ENCODE peak calls at places on chromosomes 2 and 18, in seven cellular contexts. One of them, this sample, is unnamed.

GRCh38 chr2:218291318-218291933 is 877 bp downstream of the TMBIM1 start:
- DNase-seq in prostate gland: no peak
- DNase-seq in GM23338: no peak
- DNase-seq in upper lobe of left lung: peak; percentile 67
- DNase-seq in transverse colon: no peak
- DNase-seq in spleen: peak; percentile 81
- DNase-seq in HCT116: no peak
- DNase-seq in this sample: no peak

GRCh38 chr2:205680067-205680466 is 2.2 kb upstream of the NRP2 start:
- DNase-seq in transverse colon: peak; percentile 53
- DNase-seq in upper lobe of left lung: peak; percentile 67
- DNase-seq in GM23338: peak; percentile 99
- DNase-seq in HCT116: peak; percentile 89
- DNase-seq in prostate gland: no peak
- DNase-seq in spleen: no peak
- DNase-seq in this sample: no peak

GRCh38 chr2:222915092-222915957 is 54.5 kb downstream of the ACSL3 start:
- DNase-seq in prostate gland: no peak
- DNase-seq in HCT116: peak; percentile 4
- DNase-seq in upper lobe of left lung: no peak
- DNase-seq in GM23338: no peak
- DNase-seq in spleen: no peak
- DNase-seq in transverse colon: no peak
- DNase-seq in this sample: no peak

GRCh38 chr2:207256476-207257207 is 90.9 kb upstream of the KLF7 start:
- DNase-seq in transverse colon: no peak
- DNase-seq in prostate gland: no peak
- DNase-seq in HCT116: no peak
- DNase-seq in GM23338: no peak
- DNase-seq in upper lobe of left lung: no peak
- DNase-seq in spleen: no peak
- DNase-seq in this sample: no peak

GRCh38 chr2:71348302-71348701 is 16.7 kb downstream of the ZNF638 start:
- DNase-seq in spleen: no peak
- DNase-seq in upper lobe of left lung: no peak
- DNase-seq in transverse colon: no peak
- DNase-seq in GM23338: peak; percentile 32
- DNase-seq in HCT116: no peak
- DNase-seq in prostate gland: no peak
- DNase-seq in this sample: no peak

GRCh38 chr2:121429119-121429903 is 101.4 kb upstream of the RNU4ATAC start:
- DNase-seq in upper lobe of left lung: no peak
- DNase-seq in transverse colon: no peak
- DNase-seq in GM23338: no peak
- DNase-seq in prostate gland: no peak
- DNase-seq in HCT116: no peak
- DNase-seq in spleen: no peak
- DNase-seq in this sample: no peak

GRCh38 chr2:220504890-220505564 is 877.6 kb downstream of the SLC4A3 start:
- DNase-seq in spleen: no peak
- DNase-seq in prostate gland: no peak
- DNase-seq in GM23338: peak; percentile 48
- DNase-seq in transverse colon: no peak
- DNase-seq in HCT116: no peak
- DNase-seq in upper lobe of left lung: no peak
- DNase-seq in this sample: no peak

GRCh38 chr2:9474361-9475117 is at the start of gene IAH1:
- DNase-seq in GM23338: peak; percentile 54
- DNase-seq in prostate gland: peak; percentile 39
- DNase-seq in upper lobe of left lung: peak; percentile 69
- DNase-seq in spleen: peak; percentile 93
- DNase-seq in HCT116: no peak
- DNase-seq in transverse colon: peak; percentile 71
- DNase-seq in this sample: peak; percentile 31

GRCh38 chr2:172578860-172579512 is 23.1 kb downstream of the PDK1 start:
- DNase-seq in prostate gland: no peak
- DNase-seq in transverse colon: no peak
- DNase-seq in spleen: no peak
- DNase-seq in upper lobe of left lung: no peak
- DNase-seq in GM23338: no peak
- DNase-seq in HCT116: no peak
- DNase-seq in this sample: no peak

GRCh38 chr18:21112543-21113105 is 1.0 kb upstream of the ROCK1 start:
- DNase-seq in GM23338: no peak
- DNase-seq in transverse colon: no peak
- DNase-seq in prostate gland: no peak
- DNase-seq in HCT116: no peak
- DNase-seq in upper lobe of left lung: no peak
- DNase-seq in spleen: no peak
- DNase-seq in this sample: no peak

GRCh38 chr2:239597216-239597615 is 196.4 kb upstream of the HDAC4 start:
- DNase-seq in prostate gland: no peak
- DNase-seq in spleen: peak; percentile 59
- DNase-seq in HCT116: no peak
- DNase-seq in upper lobe of left lung: peak; percentile 8
- DNase-seq in transverse colon: no peak
- DNase-seq in GM23338: no peak
- DNase-seq in this sample: no peak

GRCh38 chr2:185337033-185337432 is 401.6 kb upstream of the FSIP2 start:
- DNase-seq in prostate gland: no peak
- DNase-seq in GM23338: peak; percentile 49
- DNase-seq in spleen: no peak
- DNase-seq in upper lobe of left lung: no peak
- DNase-seq in HCT116: no peak
- DNase-seq in transverse colon: no peak
- DNase-seq in this sample: no peak

GRCh38 chr18:28771849-28772248 is 594.9 kb upstream of the CDH2 start:
- DNase-seq in HCT116: no peak
- DNase-seq in prostate gland: no peak
- DNase-seq in upper lobe of left lung: no peak
- DNase-seq in GM23338: no peak
- DNase-seq in spleen: no peak
- DNase-seq in transverse colon: no peak
- DNase-seq in this sample: no peak

GRCh38 chr2:159409116-159409800 is 122.8 kb upstream of the WDSUB1 start:
- DNase-seq in transverse colon: no peak
- DNase-seq in GM23338: no peak
- DNase-seq in upper lobe of left lung: no peak
- DNase-seq in spleen: no peak
- DNase-seq in prostate gland: no peak
- DNase-seq in HCT116: no peak
- DNase-seq in this sample: no peak

GRCh38 chr18:22703883-22704626 is 229.1 kb upstream of the RBBP8 start:
- DNase-seq in prostate gland: no peak
- DNase-seq in HCT116: peak; percentile 52
- DNase-seq in upper lobe of left lung: no peak
- DNase-seq in transverse colon: no peak
- DNase-seq in spleen: no peak
- DNase-seq in GM23338: peak; percentile 74
- DNase-seq in this sample: no peak

GRCh38 chr2:112946086-112946485 is 31.7 kb upstream of the IL36G start:
- DNase-seq in transverse colon: no peak
- DNase-seq in prostate gland: no peak
- DNase-seq in upper lobe of left lung: no peak
- DNase-seq in HCT116: no peak
- DNase-seq in spleen: no peak
- DNase-seq in GM23338: no peak
- DNase-seq in this sample: no peak

GRCh38 chr18:57737661-57738060 is 65.5 kb downstream of the ATP8B1 start:
- DNase-seq in upper lobe of left lung: peak; percentile 89
- DNase-seq in HCT116: no peak
- DNase-seq in prostate gland: peak; percentile 57
- DNase-seq in transverse colon: peak; percentile 48
- DNase-seq in spleen: no peak
- DNase-seq in GM23338: no peak
- DNase-seq in this sample: peak; percentile 78

GRCh38 chr2:122031544-122032263 is 276.3 kb downstream of the TSN start:
- DNase-seq in GM23338: no peak
- DNase-seq in upper lobe of left lung: no peak
- DNase-seq in HCT116: no peak
- DNase-seq in prostate gland: no peak
- DNase-seq in spleen: no peak
- DNase-seq in transverse colon: no peak
- DNase-seq in this sample: no peak

GRCh38 chr2:30628341-30628740 is 178.9 kb downstream of the CAPN13 start:
- DNase-seq in HCT116: no peak
- DNase-seq in spleen: no peak
- DNase-seq in transverse colon: no peak
- DNase-seq in prostate gland: no peak
- DNase-seq in upper lobe of left lung: no peak
- DNase-seq in GM23338: no peak
- DNase-seq in this sample: no peak

GRCh38 chr2:29393676-29394075 is 278.5 kb downstream of the CLIP4 start:
- DNase-seq in GM23338: no peak
- DNase-seq in HCT116: no peak
- DNase-seq in prostate gland: no peak
- DNase-seq in transverse colon: no peak
- DNase-seq in upper lobe of left lung: no peak
- DNase-seq in spleen: no peak
- DNase-seq in this sample: no peak

GRCh38 chr2:43312751-43313641 is 86.6 kb upstream of the ZFP36L2 start:
- DNase-seq in spleen: no peak
- DNase-seq in transverse colon: no peak
- DNase-seq in HCT116: no peak
- DNase-seq in GM23338: peak; percentile 15
- DNase-seq in prostate gland: peak; percentile 45
- DNase-seq in upper lobe of left lung: no peak
- DNase-seq in this sample: no peak

GRCh38 chr2:133605031-133605773 is 36.9 kb upstream of the NCKAP5 start:
- DNase-seq in GM23338: no peak
- DNase-seq in transverse colon: no peak
- DNase-seq in upper lobe of left lung: no peak
- DNase-seq in prostate gland: no peak
- DNase-seq in HCT116: no peak
- DNase-seq in spleen: no peak
- DNase-seq in this sample: no peak

GRCh38 chr2:217979151-217979811 is 23.5 kb downstream of the TNS1 start:
- DNase-seq in spleen: peak; percentile 63
- DNase-seq in HCT116: no peak
- DNase-seq in prostate gland: no peak
- DNase-seq in upper lobe of left lung: no peak
- DNase-seq in GM23338: peak; percentile 67
- DNase-seq in transverse colon: no peak
- DNase-seq in this sample: no peak

GRCh38 chr2:205245652-205246051 is 436.6 kb upstream of the NRP2 start:
- DNase-seq in GM23338: no peak
- DNase-seq in upper lobe of left lung: no peak
- DNase-seq in spleen: no peak
- DNase-seq in transverse colon: no peak
- DNase-seq in prostate gland: no peak
- DNase-seq in HCT116: no peak
- DNase-seq in this sample: no peak

GRCh38 chr2:15941483-15941853 is 1.1 kb downstream of the MYCN start:
- DNase-seq in spleen: no peak
- DNase-seq in HCT116: no peak
- DNase-seq in GM23338: peak; percentile 88
- DNase-seq in prostate gland: no peak
- DNase-seq in upper lobe of left lung: peak; percentile 6
- DNase-seq in transverse colon: no peak
- DNase-seq in this sample: no peak

GRCh38 chr2:46275995-46276394 is 21.2 kb upstream of the EPAS1 start:
- DNase-seq in upper lobe of left lung: peak; percentile 81
- DNase-seq in spleen: peak; percentile 89
- DNase-seq in GM23338: peak; percentile 74
- DNase-seq in transverse colon: peak; percentile 31
- DNase-seq in prostate gland: no peak
- DNase-seq in HCT116: no peak
- DNase-seq in this sample: no peak

GRCh38 chr2:158725496-158725895 is 69.6 kb upstream of the DAPL1 start:
- DNase-seq in HCT116: no peak
- DNase-seq in upper lobe of left lung: no peak
- DNase-seq in spleen: no peak
- DNase-seq in prostate gland: no peak
- DNase-seq in GM23338: peak; percentile 15
- DNase-seq in transverse colon: no peak
- DNase-seq in this sample: no peak

DNA sequence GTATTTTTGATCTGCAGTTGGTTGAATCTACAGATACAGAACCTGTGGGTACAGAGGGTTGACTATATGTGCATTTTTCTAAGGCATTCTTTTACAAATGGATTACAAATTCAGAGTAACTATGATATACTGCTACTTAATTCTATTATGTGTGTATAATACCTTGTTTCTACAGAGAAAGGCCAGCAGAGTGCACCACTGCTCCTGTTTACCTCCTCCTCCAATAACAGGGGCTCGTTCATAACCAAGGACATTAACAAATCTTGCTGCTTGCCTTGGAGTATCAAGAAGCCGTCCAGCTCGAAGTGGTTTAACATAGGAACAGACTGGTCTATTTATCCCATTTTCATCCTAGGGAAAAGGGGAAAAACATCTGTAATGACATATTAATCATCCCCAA is 16.4 kb downstream of the CEP76 start:
- DNase-seq in upper lobe of left lung: no peak
- DNase-seq in transverse colon: no peak
- DNase-seq in spleen: no peak
- DNase-seq in prostate gland: no peak
- DNase-seq in HCT116: peak; percentile 22
- DNase-seq in GM23338: peak; percentile 11
- DNase-seq in this sample: no peak
- TF ChIP-seq CTCF in upper lobe of left lung: no peak
- TF ChIP-seq CTCF in transverse colon: no peak
- TF ChIP-seq CTCF in spleen: no peak
- TF ChIP-seq CTCF in prostate gland: no peak
- TF ChIP-seq CTCF in HCT116: peak; percentile 18
- TF ChIP-seq CTCF in GM23338: no peak
- TF ChIP-seq CTCF in this sample: no peak

DNA sequence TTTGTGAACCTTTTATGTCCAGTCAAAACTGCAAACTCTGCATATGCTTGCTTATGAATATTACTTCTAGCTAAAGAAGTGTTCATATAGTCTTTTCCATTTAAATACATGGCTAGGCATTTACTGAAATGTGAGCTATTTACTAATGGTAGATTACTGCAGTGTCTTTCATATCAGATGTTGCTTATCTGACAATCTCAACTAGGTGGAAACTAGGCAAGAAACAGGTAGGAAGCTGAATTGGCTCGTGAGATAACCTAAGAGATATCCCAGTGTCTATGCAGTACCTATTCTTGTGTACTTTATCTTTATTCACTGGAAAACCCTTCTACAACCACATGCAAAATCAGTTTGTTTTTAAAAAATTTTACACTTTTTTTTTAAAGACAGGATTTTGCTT is 63.7 kb downstream of the PLCL1 start:
- DNase-seq in GM23338: no peak
- DNase-seq in spleen: no peak
- DNase-seq in prostate gland: no peak
- DNase-seq in transverse colon: no peak
- DNase-seq in HCT116: no peak
- DNase-seq in upper lobe of left lung: no peak
- DNase-seq in this sample: no peak
- H3K4me1 ChIP-seq in GM23338: peaks cover 3% of the 10 kb centered on the region
- H3K4me1 ChIP-seq in spleen: no peaks in the 10 kb centered on the region
- H3K4me1 ChIP-seq in prostate gland: no peaks in the 10 kb centered on the region
- H3K4me1 ChIP-seq in transverse colon: no peaks in the 10 kb centered on the region
- H3K4me1 ChIP-seq in HCT116: no peaks in the 10 kb centered on the region
- H3K4me1 ChIP-seq in upper lobe of left lung: no peaks in the 10 kb centered on the region
- H3K4me1 ChIP-seq in this sample: no peaks in the 10 kb centered on the region

GRCh38 chr2:157440404-157441071 is 3.4 kb downstream of the CYTIP start:
- DNase-seq in GM23338: no peak
- DNase-seq in prostate gland: no peak
- DNase-seq in HCT116: no peak
- DNase-seq in transverse colon: peak; percentile 37
- DNase-seq in upper lobe of left lung: no peak
- DNase-seq in spleen: peak; percentile 75
- DNase-seq in this sample: no peak
- TF ChIP-seq POLR2AphosphoS5 in GM23338: no peak
- TF ChIP-seq POLR2AphosphoS5 in prostate gland: no peak
- TF ChIP-seq POLR2AphosphoS5 in HCT116: no peak
- TF ChIP-seq POLR2AphosphoS5 in transverse colon: no peak
- TF ChIP-seq POLR2AphosphoS5 in upper lobe of left lung: no peak
- TF ChIP-seq POLR2AphosphoS5 in spleen: no peak
- TF ChIP-seq POLR2AphosphoS5 in this sample: no peak

GRCh38 chr2:135799738-135800137 is 37.2 kb downstream of the LCT start:
- DNase-seq in GM23338: peak; percentile 25
- DNase-seq in HCT116: no peak
- DNase-seq in transverse colon: no peak
- DNase-seq in prostate gland: no peak
- DNase-seq in upper lobe of left lung: no peak
- DNase-seq in spleen: no peak
- DNase-seq in this sample: no peak
- TF ChIP-seq CTCF in GM23338: peak; percentile 40
- TF ChIP-seq CTCF in HCT116: peak; percentile 31
- TF ChIP-seq CTCF in transverse colon: no peak
- TF ChIP-seq CTCF in prostate gland: no peak
- TF ChIP-seq CTCF in upper lobe of left lung: no peak
- TF ChIP-seq CTCF in spleen: no peak
- TF ChIP-seq CTCF in this sample: no peak